ENCODE peak calls at places on chromosome 6, in seven cellular contexts. B, I, E, K, A, U and Y are unnamed samples.

GRCh38 chr6:46016063-46016608 is 476 bp upstream of the CLIC5 start:
- DNase-seq in U (no peak), K (no peak), I (no peak), E (no peak), B (no peak), A (no peak), Y (peak; percentile 46)

GRCh38 chr6:43061861-43062260 is 2.4 kb downstream of the KLC4 start:
- DNase-seq in I (no peak), B (no peak), K (no peak), A (no peak), E (no peak), U (no peak), Y (no peak)

GRCh38 chr6:151139524-151139923 is 100.2 kb upstream of the AKAP12 start:
- DNase-seq in U (no peak), B (no peak), A (no peak), K (no peak), E (no peak), I (no peak), Y (no peak)

GRCh38 chr6:35264550-35265274 is 5.2 kb downstream of the ZNF76 start:
- DNase-seq in K (no peak), B (no peak), A (no peak), U (no peak), E (no peak), I (no peak), Y (no peak)

GRCh38 chr6:30818426-30818841 is 65.9 kb upstream of the DDR1 start:
- DNase-seq in E (no peak), B (no peak), K (no peak), U (no peak), A (no peak), I (no peak), Y (no peak)

GRCh38 chr6:76230711-76231110 is 158.2 kb upstream of the IMPG1 start:
- DNase-seq in E (no peak), A (no peak), U (no peak), I (no peak), K (no peak), B (peak; percentile 20), Y (no peak)

GRCh38 chr6:16391451-16391912 is 153.1 kb downstream of the GMPR start:
- DNase-seq in B (no peak), K (no peak), U (no peak), I (no peak), E (no peak), A (no peak), Y (no peak)

GRCh38 chr6:15578716-15579391 is 84.0 kb downstream of the DTNBP1 start:
- DNase-seq in A (no peak), U (no peak), E (no peak), I (no peak), K (no peak), B (no peak), Y (no peak)

GRCh38 chr6:157236040-157236725 is 87.1 kb downstream of the TMEM242 start:
- DNase-seq in I (peak; percentile 50), U (peak; percentile 63), B (no peak), K (peak; percentile 23), A (no peak), E (peak; percentile 64), Y (peak; percentile 52)

GRCh38 chr6:166286831-166287271 is 21.3 kb downstream of the PRR18 start:
- DNase-seq in I (peak; percentile 71), U (no peak), B (no peak), K (no peak), E (no peak), A (no peak), Y (no peak)

GRCh38 chr6:146650799-146651481 is 52.2 kb downstream of the ADGB start:
- DNase-seq in B (no peak), E (no peak), I (no peak), K (no peak), A (no peak), U (no peak), Y (no peak)

GRCh38 chr6:108798672-108799355 is 49.4 kb upstream of the ARMC2 start:
- DNase-seq in I (no peak), K (peak; percentile 63), U (no peak), E (no peak), A (no peak), B (no peak), Y (peak; percentile 73)

GRCh38 chr6:94902974-94903628 is 674.2 kb upstream of the MANEA start:
- DNase-seq in B (no peak), E (no peak), K (no peak), A (no peak), I (no peak), U (no peak), Y (no peak)

GRCh38 chr6:47254051-47254450 is 55.7 kb downstream of the TNFRSF21 start:
- DNase-seq in E (no peak), B (no peak), I (no peak), U (no peak), A (no peak), K (no peak), Y (no peak)

GRCh38 chr6:159174263-159174974 is 5.2 kb downstream of the FNDC1 start:
- DNase-seq in U (peak; percentile 83), K (peak; percentile 72), I (peak; percentile 55), B (peak; percentile 18), E (peak; percentile 68), A (peak; percentile 83), Y (peak; percentile 73)

GRCh38 chr6:111552241-111552744 is 53.4 kb downstream of the TRAF3IP2 start:
- DNase-seq in E (no peak), U (peak; percentile 60), K (peak; percentile 48), I (no peak), B (no peak), A (peak; percentile 97), Y (no peak)

GRCh38 chr6:89298680-89299450 is 16.2 kb downstream of the GABRR2 start:
- DNase-seq in B (peak; percentile 86), K (no peak), A (no peak), E (no peak), U (no peak), I (no peak), Y (no peak)

GRCh38 chr6:138461647-138462046 is 37.6 kb downstream of the NHSL1 start:
- DNase-seq in E (no peak), U (no peak), A (no peak), K (no peak), B (no peak), I (no peak), Y (no peak)

GRCh38 chr6:88709819-88710246 is 253.6 kb downstream of the RNGTT start:
- DNase-seq in K (no peak), U (no peak), A (no peak), I (no peak), E (no peak), B (no peak), Y (no peak)

GRCh38 chr6:150417899-150418824 is 49.4 kb downstream of the IYD start:
- DNase-seq in B (no peak), E (no peak), A (peak; percentile 72), U (no peak), K (no peak), I (peak; percentile 66), Y (peak; percentile 65)

GRCh38 chr6:33915134-33915533 is 111.3 kb upstream of the MLN start:
- DNase-seq in A (no peak), E (no peak), K (peak; percentile 29), I (no peak), U (no peak), B (no peak), Y (no peak)

GRCh38 chr6:42978487-42978792 is 541 bp downstream of the PEX6 start:
- DNase-seq in B (no peak), K (no peak), E (peak; percentile 73), U (peak; percentile 60), I (peak; percentile 2), A (no peak), Y (peak; percentile 42)

GRCh38 chr6:1346556-1347186 is 34.8 kb downstream of the FOXQ1 start:
- DNase-seq in K (no peak), I (no peak), E (no peak), U (no peak), B (no peak), A (no peak), Y (no peak)